ENCODE peak calls at places on chromosomes 7 and 10, in eight cellular contexts. Y is GM13977, F is T-helper 9 cell, D is epithelial cell of esophagus, U is kidney glomerular epithelial cell, E is NCI-H1930, L is activated T-cell treated with anti-CD3 and anti-CD28 coated beads for 1 hour, N is epithelial cell of prostate. O is an unnamed sample.

GRCh38 chr7:78585958-78586357 is 787.4 kb downstream of the PHTF2 start:
- DNase-seq in N (no peak), Y (no peak), F (no peak), U (no peak), D (no peak), E (no peak), L (no peak), O (no peak)

GRCh38 chr10:117159390-117159789 is 21.3 kb upstream of the VAX1 start:
- DNase-seq in Y (no peak), E (no peak), F (no peak), L (no peak), D (no peak), U (no peak), N (no peak), O (no peak)

GRCh38 chr10:11610151-11610854 is 1.1 kb downstream of the USP6NL start:
- DNase-seq in U (no peak), L (no peak), Y (no peak), F (no peak), E (no peak), N (no peak), D (no peak), O (no peak)

GRCh38 chr10:93954726-93955363 is 38.9 kb upstream of the PLCE1 start:
- DNase-seq in F (no peak), E (no peak), Y (no peak), L (no peak), N (peak; percentile 14), U (peak; percentile 17), D (peak; percentile 75), O (no peak)

GRCh38 chr7:76246804-76247389 is 45.2 kb downstream of the SRRM3 start:
- DNase-seq in D (no peak), Y (no peak), F (no peak), U (no peak), N (no peak), E (no peak), L (no peak), O (no peak)

GRCh38 chr10:108167766-108168165 is 1003.3 kb upstream of the SORCS1 start:
- DNase-seq in D (peak; percentile 87), L (no peak), Y (no peak), F (no peak), E (no peak), N (peak; percentile 8), U (no peak), O (no peak)

GRCh38 chr7:7996568-7996967 is 28.0 kb downstream of the GLCCI1 start:
- DNase-seq in U (no peak), Y (no peak), L (no peak), D (peak; percentile 49), N (peak; percentile 29), F (no peak), E (no peak), O (peak; percentile 63)

GRCh38 chr10:49632406-49633317 is 18.8 kb downstream of the CHAT start:
- DNase-seq in U (no peak), N (no peak), L (no peak), Y (no peak), F (no peak), D (peak; percentile 66), E (no peak), O (no peak)

GRCh38 chr10:113335603-113336002 is 217.2 kb upstream of the HABP2 start:
- DNase-seq in L (no peak), N (no peak), D (no peak), F (no peak), E (no peak), U (no peak), Y (no peak), O (no peak)

GRCh38 chr10:3850999-3851937 is 66.3 kb upstream of the KLF6 start:
- DNase-seq in U (peak; percentile 97), L (no peak), D (peak; percentile 98), E (no peak), Y (no peak), F (no peak), N (peak; percentile 98), O (peak; percentile 67)

GRCh38 chr10:48694371-48695030 is 9.8 kb downstream of the WDFY4 start:
- DNase-seq in E (no peak), D (no peak), N (no peak), U (no peak), L (no peak), F (no peak), Y (no peak), O (no peak)

GRCh38 chr7:657565-658119 is 68.9 kb upstream of the DNAAF5 start:
- DNase-seq in F (no peak), U (no peak), L (no peak), D (no peak), N (no peak), Y (no peak), E (no peak), O (no peak)

GRCh38 chr7:4048336-4048735 is 633.8 kb upstream of the FOXK1 start:
- DNase-seq in U (no peak), L (no peak), D (no peak), N (no peak), E (no peak), Y (no peak), F (no peak), O (no peak)

GRCh38 chr7:158108646-158109293 is 478.9 kb downstream of the PTPRN2 start:
- DNase-seq in E (no peak), Y (no peak), L (no peak), U (no peak), N (no peak), D (no peak), F (no peak), O (no peak)

GRCh38 chr7:95545007-95545615 is 51.2 kb downstream of the PDK4 start:
- DNase-seq in D (peak; percentile 71), U (peak; percentile 70), N (peak; percentile 8), Y (no peak), F (no peak), E (no peak), L (no peak), O (no peak)

GRCh38 chr10:32005050-32005449 is 51.2 kb downstream of the KIF5B start:
- DNase-seq in L (no peak), F (peak; percentile 11), U (no peak), E (no peak), Y (peak; percentile 46), N (no peak), D (peak; percentile 62), O (peak; percentile 61)

GRCh38 chr10:38016354-38016753 is 5.9 kb downstream of the ZNF33A start:
- DNase-seq in D (no peak), Y (no peak), U (no peak), E (no peak), F (no peak), N (no peak), L (no peak), O (no peak)

GRCh38 chr7:104983620-104984539 is 30.1 kb upstream of the KMT2E start:
- DNase-seq in U (peak; percentile 91), N (peak; percentile 18), E (peak; percentile 80), Y (peak; percentile 81), L (peak; percentile 74), F (peak; percentile 75), D (peak; percentile 86), O (peak; percentile 89)

GRCh38 chr7:96179341-96179740 is 142.6 kb downstream of the SLC25A13 start:
- DNase-seq in N (no peak), E (no peak), L (no peak), D (peak; percentile 14), F (no peak), U (no peak), Y (no peak), O (no peak)

GRCh38 chr10:114783686-114784085 is 37.9 kb upstream of the FHIP2A start:
- DNase-seq in F (no peak), L (no peak), Y (no peak), D (no peak), E (no peak), N (no peak), U (no peak), O (no peak)

GRCh38 chr7:73683056-73683915 is at the start of the genes BUD23 and DNAJC30:
- DNase-seq in D (peak; percentile 99), F (peak; percentile 98), L (peak; percentile 97), U (peak; percentile 85), Y (peak; percentile 98), N (peak; percentile 83), E (peak; percentile 95), O (peak; percentile 98)

GRCh38 chr7:132270517-132270916 is 305.8 kb downstream of the PLXNA4 start:
- DNase-seq in Y (no peak), N (no peak), U (no peak), D (peak; percentile 17), F (no peak), E (no peak), L (no peak), O (no peak)

GRCh38 chr10:90857635-90858488 is at the start of gene HTR7:
- DNase-seq in U (no peak), Y (peak; percentile 82), N (no peak), F (peak; percentile 57), D (peak; percentile 64), L (peak; percentile 50), E (no peak), O (peak; percentile 46)

GRCh38 chr7:129877146-129877792 is 75.5 kb downstream of the UBE2H start:
- DNase-seq in Y (no peak), E (no peak), D (peak; percentile 48), N (no peak), L (no peak), F (no peak), U (no peak), O (no peak)

GRCh38 chr7:99910976-99911375 is 8.4 kb downstream of the TRIM4 start:
- DNase-seq in L (no peak), E (no peak), Y (no peak), N (no peak), F (no peak), D (no peak), U (no peak), O (no peak)

GRCh38 chr10:99981581-99982199 is 28.1 kb downstream of the DNMBP start:
- DNase-seq in F (no peak), E (no peak), D (no peak), U (no peak), N (no peak), L (no peak), Y (no peak), O (no peak)

GRCh38 chr10:112765717-112766235 is 184.3 kb upstream of the TCF7L2 start:
- DNase-seq in U (no peak), F (no peak), Y (no peak), N (no peak), D (no peak), E (no peak), L (no peak), O (no peak)

GRCh38 chr7:99380032-99380822 is 5.7 kb downstream of the ARPC1B start:
- DNase-seq in E (no peak), F (no peak), N (no peak), Y (peak; percentile 76), L (no peak), U (no peak), D (peak; percentile 50), O (peak; percentile 90)

GRCh38 chr10:43825984-43826383 is 177.3 kb upstream of the ZNF32 start:
- DNase-seq in U (no peak), E (no peak), D (no peak), L (no peak), F (no peak), N (no peak), Y (no peak), O (no peak)

GRCh38 chr7:135713836-135714470 is 14.0 kb downstream of the SLC13A4 start:
- DNase-seq in D (peak; percentile 31), E (no peak), Y (no peak), F (no peak), U (no peak), N (no peak), L (no peak), O (no peak)

O was measured in GM12865.